ENCODE peak calls at places on chromosomes 3 and 15, in six cellular contexts. W is GM12892, T is AG04450, Z is GM04504, C is astrocyte of the spinal cord, E is B cell. P is an unnamed sample.

GRCh38 chr3:87120221-87120620 is 106.9 kb upstream of the CHMP2B start:
- DNase-seq in C (no peak), Z (no peak), W (no peak), E (no peak), T (no peak), P (no peak)

GRCh38 chr3:189322339-189322738 is 150.6 kb downstream of the TPRG1 start:
- DNase-seq in W (no peak), C (no peak), Z (no peak), T (no peak), E (no peak), P (no peak)

GRCh38 chr15:74396445-74397238 is 29.2 kb upstream of the CYP11A1 start:
- DNase-seq in Z (no peak), T (no peak), E (peak; percentile 91), W (peak; percentile 77), C (peak; percentile 80), P (no peak)

GRCh38 chr3:187102073-187102634 is 37.1 kb downstream of the RPL39L start:
- DNase-seq in T (no peak), W (no peak), C (no peak), Z (no peak), E (no peak), P (no peak)

GRCh38 chr3:115822572-115822971 is 199.3 kb downstream of the GAP43 start:
- DNase-seq in E (no peak), T (no peak), C (no peak), Z (no peak), W (no peak), P (no peak)

GRCh38 chr3:69161587-69162196 is 39.3 kb upstream of the LMOD3 start:
- DNase-seq in E (peak; percentile 51), T (peak; percentile 7), C (peak; percentile 50), W (peak; percentile 21), Z (peak; percentile 22), P (no peak)

GRCh38 chr3:111484666-111485065 is 57.3 kb upstream of the CD96 start:
- DNase-seq in W (no peak), T (peak; percentile 4), Z (peak; percentile 9), C (peak; percentile 26), E (no peak), P (no peak)

GRCh38 chr3:126300761-126301481 is 56.3 kb downstream of the KLF15 start:
- DNase-seq in W (no peak), E (no peak), C (no peak), T (no peak), Z (no peak), P (peak; percentile 36)

GRCh38 chr15:69434236-69434635 is 18.4 kb upstream of the RPLP1 start:
- DNase-seq in W (no peak), T (no peak), C (no peak), E (no peak), Z (no peak), P (no peak)

GRCh38 chr3:47634996-47635395 is 56.3 kb upstream of the CSPG5 start:
- DNase-seq in C (no peak), T (no peak), E (no peak), Z (no peak), W (no peak), P (no peak)

GRCh38 chr3:66638717-66639116 is 137.9 kb upstream of the LRIG1 start:
- DNase-seq in Z (no peak), E (no peak), W (no peak), T (no peak), C (no peak), P (no peak)

GRCh38 chr3:9721698-9722057 is 9.9 kb upstream of the BRPF1 start:
- DNase-seq in W (no peak), Z (no peak), C (no peak), E (peak; percentile 21), T (no peak), P (no peak)

GRCh38 chr3:89059201-89059600 is 48.2 kb upstream of the EPHA3 start:
- DNase-seq in Z (peak; percentile 71), C (peak; percentile 82), T (no peak), W (no peak), E (no peak), P (peak; percentile 23)

GRCh38 chr3:31919528-31919927 is 61.5 kb downstream of the OSBPL10 start:
- DNase-seq in E (no peak), C (no peak), W (no peak), T (no peak), Z (no peak), P (no peak)

GRCh38 chr3:46019707-46020106 is 7.6 kb downstream of the XCR1 start:
- DNase-seq in T (no peak), Z (no peak), C (no peak), W (no peak), E (no peak), P (no peak)

GRCh38 chr3:125191256-125191655 is 21.3 kb downstream of the SLC12A8 start:
- DNase-seq in E (no peak), C (peak; percentile 40), W (no peak), Z (no peak), T (no peak), P (no peak)

GRCh38 chr3:71226565-71227281 is 356.8 kb downstream of the FOXP1 start:
- DNase-seq in C (peak; percentile 50), E (peak; percentile 62), W (no peak), T (no peak), Z (no peak), P (no peak)

GRCh38 chr15:92638709-92639365 is 16.7 kb downstream of the FAM174B start:
- DNase-seq in E (no peak), T (no peak), W (no peak), Z (no peak), C (no peak), P (no peak)

GRCh38 chr3:172550347-172550943 is 27.2 kb upstream of the TNFSF10 start:
- DNase-seq in W (no peak), T (peak; percentile 89), C (peak; percentile 83), E (no peak), Z (peak; percentile 60), P (no peak)

GRCh38 chr15:98455899-98456298 is 192.4 kb upstream of the IGF1R start:
- DNase-seq in T (no peak), W (no peak), Z (no peak), E (no peak), C (no peak), P (no peak)

GRCh38 chr15:76763554-76763953 is 141.6 kb downstream of the SCAPER start:
- DNase-seq in W (no peak), T (no peak), Z (no peak), C (no peak), E (no peak), P (no peak)

GRCh38 chr3:120350431-120350941 is 1.3 kb upstream of the LRRC58 start:
- DNase-seq in Z (no peak), W (no peak), E (no peak), T (peak; percentile 54), C (peak; percentile 77), P (no peak)

GRCh38 chr3:147735662-147736061 is 326.5 kb downstream of the ZIC1 start:
- DNase-seq in C (no peak), Z (no peak), T (no peak), W (no peak), E (no peak), P (no peak)

GRCh38 chr3:105527949-105528348 is 161.2 kb downstream of the ALCAM start:
- DNase-seq in C (peak; percentile 65), E (no peak), Z (no peak), W (no peak), T (no peak), P (no peak)

GRCh38 chr3:160399347-160400047 is at the start of gene SMC4:
- DNase-seq in W (peak; percentile 41), Z (peak; percentile 91), C (peak; percentile 96), E (peak; percentile 89), T (peak; percentile 79), P (peak; percentile 88)

GRCh38 chr3:95154775-95155174 is 1091.9 kb downstream of the NSUN3 start:
- DNase-seq in W (no peak), E (no peak), Z (no peak), T (no peak), C (peak; percentile 70), P (no peak)

GRCh38 chr15:98433302-98433701 is 215.0 kb upstream of the IGF1R start:
- DNase-seq in Z (peak; percentile 17), E (no peak), T (no peak), C (peak; percentile 1), W (no peak), P (no peak)

GRCh38 chr3:152853196-152853595 is 18.3 kb downstream of the P2RY1 start:
- DNase-seq in E (no peak), W (no peak), C (peak; percentile 20), T (no peak), Z (no peak), P (no peak)

GRCh38 chr15:101256756-101257155 is 4.9 kb upstream of the CHSY1 start:
- DNase-seq in Z (no peak), C (no peak), W (no peak), E (no peak), T (no peak), P (no peak)

GRCh38 chr3:126848991-126849390 is 133.9 kb upstream of the PLXNA1 start:
- DNase-seq in W (no peak), T (no peak), C (no peak), Z (no peak), E (no peak), P (no peak)

GRCh38 chr3:65483475-65483874 is 555.2 kb downstream of the MAGI1 start:
- DNase-seq in Z (no peak), T (no peak), C (peak; percentile 30), E (no peak), W (no peak), P (peak; percentile 64)

GRCh38 chr15:83733206-83733605 is 79.3 kb downstream of the ADAMTSL3 start:
- DNase-seq in E (no peak), T (no peak), W (no peak), C (peak; percentile 75), Z (no peak), P (no peak)